ENCODE peak calls at places on chromosomes 2 and 18, in seven cellular contexts. C is thyroid gland, X is heart left ventricle, W is esophagus squamous epithelium, T is stomach, Z is adrenal gland, F is A549. S is an unnamed sample.

GRCh38 chr18:6881034-6881800 is 151.7 kb downstream of the ARHGAP28 start:
- DNase-seq in C (no peak), X (no peak), W (no peak), T (no peak), Z (no peak), F (no peak), S (no peak)

GRCh38 chr2:168192839-168193616 is 54.4 kb downstream of the STK39 start:
- DNase-seq in C (no peak), X (no peak), W (no peak), T (no peak), Z (no peak), F (no peak), S (no peak)

GRCh38 chr2:101120124-101120996 is 30.8 kb downstream of the TBC1D8 start:
- DNase-seq in C (peak; percentile 93), X (peak; percentile 94), W (peak; percentile 9), T (peak; percentile 95), Z (peak; percentile 92), F (peak; percentile 49), S (peak; percentile 93)

GRCh38 chr2:121897335-121897970 is 142.0 kb downstream of the TSN start:
- DNase-seq in C (no peak), X (no peak), W (no peak), T (no peak), Z (no peak), F (peak; percentile 44), S (no peak)

GRCh38 chr2:108936868-108937265 is 52.2 kb downstream of the EDAR start:
- DNase-seq in C (no peak), X (peak; percentile 67), W (no peak), T (no peak), Z (no peak), F (no peak), S (no peak)

GRCh38 chr18:41162191-41162590 is 792.8 kb upstream of the PIK3C3 start:
- DNase-seq in C (peak; percentile 9), X (no peak), W (no peak), T (no peak), Z (no peak), F (no peak), S (no peak)

GRCh38 chr2:98118161-98118560 is 31.2 kb downstream of the VWA3B start:
- DNase-seq in C (no peak), X (no peak), W (no peak), T (no peak), Z (no peak), F (no peak), S (no peak)

GRCh38 chr2:201255468-201255867 is 4.9 kb upstream of the CASP8 start:
- DNase-seq in C (no peak), X (no peak), W (no peak), T (no peak), Z (no peak), F (no peak), S (no peak)

GRCh38 chr18:22846088-22846683 is 86.9 kb upstream of the RBBP8 start:
- DNase-seq in C (no peak), X (no peak), W (no peak), T (no peak), Z (no peak), F (peak; percentile 26), S (no peak)

GRCh38 chr18:6741290-6741689 is 11.8 kb downstream of the ARHGAP28 start:
- DNase-seq in C (peak; percentile 64), X (peak; percentile 37), W (no peak), T (no peak), Z (peak; percentile 71), F (peak; percentile 4), S (no peak)

GRCh38 chr2:27320958-27321543 is 1.8 kb downstream of the MPV17 start:
- DNase-seq in C (peak; percentile 93), X (peak; percentile 93), W (no peak), T (peak; percentile 64), Z (peak; percentile 97), F (peak; percentile 96), S (peak; percentile 95)

GRCh38 chr2:27322301-27322765 is 564 bp downstream of the MPV17 start:
- DNase-seq in C (peak; percentile 80), X (peak; percentile 58), W (no peak), T (no peak), Z (peak; percentile 51), F (no peak), S (peak; percentile 43)

GRCh38 chr2:27323592-27324285 is 842 bp upstream of the MPV17 start:
- DNase-seq in C (peak; percentile 6), X (no peak), W (no peak), T (no peak), Z (peak; percentile 73), F (no peak), S (peak; percentile 47)

GRCh38 chr2:27324720-27325119 is 1.8 kb upstream of the MPV17 start:
- DNase-seq in C (no peak), X (no peak), W (no peak), T (no peak), Z (no peak), F (no peak), S (no peak)

DNA sequence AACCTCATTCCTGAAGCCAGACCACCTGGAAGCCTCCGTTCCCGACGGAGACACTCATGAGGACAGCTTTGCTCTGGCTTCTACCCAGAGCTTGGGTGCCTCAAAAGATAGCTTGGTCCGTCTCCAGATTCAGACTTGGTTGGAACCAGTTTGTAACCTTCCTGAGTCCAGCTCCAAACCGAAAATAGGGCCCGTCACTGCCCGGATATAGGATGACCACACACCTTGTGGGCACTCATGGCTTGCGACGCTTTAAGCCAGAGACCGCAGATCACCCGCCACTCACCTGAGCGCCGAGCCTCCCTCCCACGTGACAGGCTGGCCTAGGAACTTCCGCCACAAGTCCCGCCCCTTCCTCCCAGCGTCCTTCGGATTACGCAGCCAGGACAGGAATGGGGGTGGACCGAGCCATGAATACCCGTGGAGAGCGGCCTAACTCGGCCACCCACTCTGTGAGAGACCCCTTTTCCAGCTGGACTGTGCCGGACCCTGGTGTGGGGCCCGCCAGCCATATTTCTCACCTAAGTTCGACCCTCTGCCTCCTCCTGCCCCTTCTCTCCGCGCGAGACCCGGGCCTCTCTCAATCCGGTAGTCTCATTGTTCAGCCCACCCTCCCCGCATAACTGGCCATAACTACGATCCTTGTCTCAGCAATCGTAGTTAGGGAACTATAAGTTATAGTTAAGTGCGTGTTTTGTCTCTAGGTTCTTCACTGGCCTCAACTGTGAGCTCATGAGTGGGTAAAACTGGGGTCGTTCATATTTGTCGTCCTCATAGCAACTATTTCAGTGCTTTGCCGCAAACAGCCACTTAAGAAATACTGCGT is at the start of gene MPV17:
- DNase-seq in C (peak; percentile 95), X (peak; percentile 96), W (peak; percentile 68), T (peak; percentile 93), Z (peak; percentile 97), F (peak; percentile 99), S (peak; percentile 97)
- TF ChIP-seq POLR2A in C (peak; percentile 79), X (peak; percentile 48), W (peak; percentile 83), T (no peak), Z (peak; percentile 95), F (peak; percentile 95), S (peak; percentile 90)

GRCh38 chr2:62296034-62296832 is 100.3 kb downstream of the B3GNT2 start:
- DNase-seq in C (no peak), X (no peak), W (no peak), T (no peak), Z (no peak), F (no peak), S (no peak)
- TF ChIP-seq POLR2A in C (no peak), X (no peak), W (no peak), T (no peak), Z (no peak), F (no peak), S (no peak)

GRCh38 chr2:25341031-25341727 is 546 bp downstream of the DNMT3A start:
- DNase-seq in C (peak; percentile 30), X (no peak), W (no peak), T (peak; percentile 34), Z (no peak), F (no peak), S (peak; percentile 46)

GRCh38 chr2:25341753-25342371 is at the start of gene DNMT3A:
- DNase-seq in C (peak; percentile 75), X (peak; percentile 77), W (no peak), T (peak; percentile 74), Z (peak; percentile 86), F (no peak), S (peak; percentile 59)

GRCh38 chr2:25343187-25343825 is 1.6 kb upstream of the DNMT3A start:
- DNase-seq in C (no peak), X (no peak), W (no peak), T (no peak), Z (no peak), F (no peak), S (no peak)

GRCh38 chr2:25340340-25340886 is 1.3 kb downstream of the DNMT3A start:
- DNase-seq in C (peak; percentile 60), X (peak; percentile 62), W (no peak), T (no peak), Z (peak; percentile 60), F (no peak), S (peak; percentile 47)

GRCh38 chr2:25342372-25343186 is 854 bp upstream of the DNMT3A start:
- DNase-seq in C (peak; percentile 86), X (peak; percentile 87), W (no peak), T (peak; percentile 82), Z (peak; percentile 84), F (peak; percentile 92), S (peak; percentile 84)
- TF ChIP-seq POLR2A in C (no peak), X (no peak), W (no peak), T (no peak), Z (no peak), F (no peak), S (peak; percentile 36)

DNA sequence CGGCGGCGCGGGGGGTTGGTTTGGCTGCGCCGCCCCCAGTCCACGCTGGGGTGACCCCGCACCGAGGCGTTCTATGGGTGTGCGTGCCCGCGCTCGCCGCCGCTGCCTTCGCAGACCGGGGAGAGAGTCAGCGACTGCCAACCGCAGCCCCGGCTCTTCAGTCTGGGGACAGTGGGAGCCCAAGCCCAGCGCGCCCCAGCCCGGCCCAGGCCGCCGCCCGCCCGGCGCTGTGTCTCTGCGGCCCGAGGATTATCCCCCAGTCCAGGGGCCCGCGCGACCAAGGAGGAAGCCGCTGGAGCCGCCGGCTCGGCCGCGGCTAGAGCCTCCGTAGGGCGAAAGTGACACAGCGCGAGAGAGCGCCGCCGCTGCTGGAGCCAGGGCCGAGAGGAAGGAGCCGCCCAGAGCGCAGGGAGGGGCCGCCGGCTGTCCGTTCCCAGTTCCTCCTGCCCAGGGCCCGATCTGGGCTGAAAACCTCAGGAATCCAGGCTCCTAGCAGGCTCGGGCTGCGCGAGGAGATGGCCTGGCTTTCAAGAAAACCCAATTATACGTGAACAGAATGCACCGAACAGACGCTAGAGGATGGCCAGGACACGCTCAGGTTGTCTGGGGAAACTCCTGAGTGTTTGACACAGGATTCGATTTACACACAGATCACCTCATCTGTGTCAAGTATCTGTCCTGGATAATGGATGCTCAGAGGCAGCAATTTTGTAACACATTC is 2.4 kb downstream of the CTIF start:
- DNase-seq in C (peak; percentile 77), X (peak; percentile 77), W (no peak), T (peak; percentile 74), Z (peak; percentile 74), F (peak; percentile 44), S (peak; percentile 75)
- TF ChIP-seq POLR2A in C (no peak), X (no peak), W (peak; percentile 67), T (no peak), Z (peak; percentile 83), F (no peak), S (peak; percentile 68)